ENCODE peak calls at places on chromosomes 5 and 9, in four cellular contexts. H is stomach, C is prostate gland, N is HL-60. K is an unnamed sample.

GRCh38 chr5:168132186-168132585 is 159.3 kb upstream of the WWC1 start:
- DNase-seq in H (no peak), N (no peak), C (no peak), K (no peak)

GRCh38 chr9:114798793-114799427 is 6.9 kb downstream of the TNFSF15 start:
- DNase-seq in N (no peak), H (no peak), C (no peak), K (no peak)

GRCh38 chr5:115573133-115573532 is 28.6 kb upstream of the FEM1C start:
- DNase-seq in H (no peak), N (no peak), C (no peak), K (no peak)

GRCh38 chr9:32486839-32487562 is 39.0 kb downstream of the RIGI start:
- DNase-seq in N (no peak), C (no peak), H (no peak), K (no peak)

GRCh38 chr5:131169810-131170539 is 769 bp upstream of the LYRM7 start:
- DNase-seq in C (no peak), H (no peak), N (no peak), K (no peak)

GRCh38 chr5:76689321-76690026 is 26.5 kb upstream of the F2R start:
- DNase-seq in C (no peak), N (no peak), H (no peak), K (no peak)

GRCh38 chr5:178351221-178351825 is 118.7 kb upstream of the PHYKPL start:
- DNase-seq in H (no peak), C (no peak), N (no peak), K (peak; percentile 46)

GRCh38 chr5:174503461-174504265 is 220.7 kb upstream of the MSX2 start:
- DNase-seq in N (no peak), C (peak; percentile 72), H (peak; percentile 63), K (no peak)

GRCh38 chr5:40569549-40570270 is 110.0 kb upstream of the PTGER4 start:
- DNase-seq in N (no peak), C (no peak), H (no peak), K (no peak)

GRCh38 chr9:38643456-38644173 is 23.2 kb upstream of the ANKRD18A start:
- DNase-seq in H (no peak), C (no peak), N (no peak), K (no peak)

GRCh38 chr9:73565833-73566465 is 414.3 kb downstream of the ANXA1 start:
- DNase-seq in N (no peak), C (no peak), H (no peak), K (no peak)

GRCh38 chr9:109401169-109401989 is 80.5 kb upstream of the EPB41L4B start:
- DNase-seq in N (peak; percentile 55), C (peak; percentile 51), H (peak; percentile 80), K (no peak)

GRCh38 chr5:91635950-91636349 is 252.8 kb upstream of the ARRDC3 start:
- DNase-seq in C (no peak), H (no peak), N (no peak), K (no peak)

GRCh38 chr5:91636351-91636750 is 253.2 kb upstream of the ARRDC3 start:
- DNase-seq in N (no peak), H (no peak), C (no peak), K (no peak)

GRCh38 chr5:91638010-91638409 is 254.9 kb upstream of the ARRDC3 start:
- DNase-seq in N (no peak), H (no peak), C (no peak), K (no peak)

GRCh38 chr5:91632871-91633270 is 249.8 kb upstream of the ARRDC3 start:
- DNase-seq in C (no peak), H (no peak), N (no peak), K (no peak)
- TF ChIP-seq POLR2AphosphoS5 in C (no peak), H (no peak), N (no peak), K (no peak)

GRCh38 chr5:63613430-63613829 is 348.8 kb downstream of the HTR1A start:
- DNase-seq in N (no peak), H (no peak), C (no peak), K (no peak)
- TF ChIP-seq POLR2AphosphoS5 in N (no peak), H (no peak), C (no peak), K (no peak)

GRCh38 chr5:9865574-9865973 is 235.4 kb upstream of the TAS2R1 start:
- DNase-seq in H (no peak), N (no peak), C (no peak), K (no peak)

GRCh38 chr5:9864791-9865190 is 234.6 kb upstream of the TAS2R1 start:
- DNase-seq in N (no peak), C (no peak), H (no peak), K (no peak)

GRCh38 chr5:9869616-9870288 is 239.6 kb upstream of the TAS2R1 start:
- DNase-seq in C (no peak), N (no peak), H (no peak), K (no peak)
- TF ChIP-seq POLR2AphosphoS5 in C (no peak), N (no peak), H (no peak), K (no peak)

GRCh38 chr9:25415723-25416122 is 262.5 kb downstream of the TUSC1 start:
- DNase-seq in C (no peak), N (no peak), H (no peak), K (no peak)
- TF ChIP-seq POLR2AphosphoS5 in C (no peak), N (no peak), H (no peak), K (no peak)

DNA sequence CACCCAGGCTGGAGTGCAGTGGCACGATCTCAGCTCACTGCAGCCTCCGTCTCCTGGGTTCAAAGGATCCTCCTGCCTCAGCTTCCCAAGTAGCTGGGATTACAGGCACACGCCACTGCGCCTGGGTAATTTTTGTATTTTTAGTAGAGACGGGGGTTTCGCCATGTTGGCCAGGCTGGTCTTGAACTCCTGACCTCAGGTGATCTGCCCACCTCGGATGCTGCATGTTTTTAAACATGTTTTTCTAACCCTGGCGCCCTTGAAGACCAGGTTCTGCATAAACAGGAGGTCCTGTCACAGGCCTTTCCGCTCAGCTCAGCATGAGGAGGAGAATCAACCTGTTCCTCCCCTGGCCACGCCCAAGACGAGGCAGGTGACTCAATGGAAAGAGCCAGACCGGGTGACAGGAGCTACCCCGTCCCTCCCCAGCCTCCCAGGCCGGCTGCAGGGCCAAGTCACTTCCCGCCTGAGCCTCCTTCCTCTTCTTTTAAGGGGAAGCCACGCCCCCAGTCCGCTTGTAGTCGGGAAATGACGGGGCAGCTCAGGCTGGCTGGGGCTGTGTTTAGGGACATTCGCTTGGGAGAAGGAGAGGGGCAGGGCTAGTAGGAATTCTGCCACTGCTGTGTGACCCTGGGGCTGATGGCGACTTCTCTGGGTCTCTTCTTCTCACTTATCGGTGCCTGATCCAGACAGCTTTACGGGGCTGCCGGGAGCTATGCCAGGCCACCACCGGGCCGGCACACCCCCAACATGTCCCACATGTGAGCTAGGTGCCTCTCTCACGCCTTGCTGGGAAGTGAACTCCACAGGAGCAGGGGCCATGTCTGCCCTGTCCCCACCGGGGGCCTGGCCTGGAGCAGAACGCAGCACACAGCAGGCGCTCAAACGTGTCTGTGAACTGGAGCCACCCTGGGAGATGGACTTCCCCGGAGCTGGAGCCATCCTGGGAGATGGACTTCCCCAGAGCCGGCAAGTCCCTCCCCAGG is 6.1 kb downstream of the NOTCH1 start:
- DNase-seq in H (peak; percentile 83), N (peak; percentile 98), C (peak; percentile 64), K (peak; percentile 99)
- TF ChIP-seq POLR2AphosphoS5 in H (peak; percentile 50), N (peak; percentile 68), C (peak; percentile 73), K (peak; percentile 94)

DNA sequence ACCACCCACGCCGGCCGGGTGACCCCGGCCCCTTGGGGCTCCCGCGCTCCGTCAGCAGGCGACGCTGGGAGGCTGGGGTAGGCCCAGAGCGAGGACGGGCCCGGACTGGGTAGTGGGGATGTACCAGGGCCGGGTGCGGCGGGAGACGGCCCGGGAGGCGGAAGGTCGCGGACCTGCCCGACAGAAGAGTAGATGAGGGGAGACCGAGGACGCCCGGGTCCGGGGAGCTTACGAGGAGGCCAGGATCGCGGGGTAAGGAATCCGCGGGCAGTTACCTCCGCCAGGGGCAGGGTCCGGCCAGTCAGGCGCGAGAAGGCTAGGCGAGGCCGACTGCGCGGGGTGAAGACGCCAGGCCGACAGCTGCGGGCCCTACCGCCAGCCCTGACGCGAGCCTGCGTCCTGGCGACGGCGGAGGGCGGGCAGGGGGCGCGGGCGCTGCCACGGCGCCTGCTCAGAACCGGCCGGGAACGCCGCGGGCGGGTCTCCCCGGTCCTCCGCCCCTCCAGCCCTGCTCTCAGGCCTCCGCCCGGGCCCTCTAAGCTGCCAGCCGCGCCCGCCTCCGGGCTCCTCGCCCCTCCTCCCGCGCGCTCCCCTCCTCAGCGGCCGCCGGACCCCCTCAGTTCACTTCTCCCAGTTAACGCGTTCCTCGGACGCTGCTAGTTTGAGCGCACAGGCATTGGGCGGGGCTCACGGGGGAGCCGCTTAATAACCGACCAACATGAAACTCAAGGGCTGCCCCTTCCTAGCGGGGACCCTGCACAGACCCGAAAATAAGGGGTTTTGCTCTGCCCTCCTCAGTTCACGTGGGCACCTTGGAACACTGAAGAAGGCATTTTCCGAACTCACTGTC is at the start of gene CPLANE1:
- DNase-seq in N (peak; percentile 42), H (peak; percentile 78), C (peak; percentile 55), K (peak; percentile 93)
- TF ChIP-seq POLR2AphosphoS5 in N (no peak), H (no peak), C (no peak), K (peak; percentile 88)

DNA sequence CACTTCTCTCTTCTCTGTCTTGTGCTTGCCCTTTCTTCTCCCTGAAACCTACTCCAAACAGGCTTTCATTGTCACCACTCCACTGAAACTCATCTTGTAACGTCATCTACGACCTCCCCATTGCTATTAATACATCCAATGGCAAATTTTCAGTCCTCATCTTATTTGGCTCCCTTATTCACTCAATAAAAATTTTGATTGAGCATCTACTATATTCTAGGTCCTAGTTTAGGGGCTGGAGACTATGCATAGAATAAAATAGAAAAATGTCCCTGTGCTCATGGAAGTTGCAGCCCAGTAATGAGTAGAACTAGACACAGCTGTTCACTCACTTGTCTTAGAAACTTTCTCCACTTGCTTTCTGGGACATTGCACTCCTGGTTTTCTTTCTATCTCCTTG is 24.9 kb upstream of the FSTL4 start:
- DNase-seq in N (no peak), H (no peak), C (no peak), K (no peak)
- TF ChIP-seq POLR2AphosphoS5 in N (no peak), H (no peak), C (no peak), K (no peak)

K was measured in spleen.